ENCODE peak calls at places on chromosomes 5 and 9, in four cellular contexts. P is HepG2, R is K562, X is GM12878. S is an unnamed sample.

GRCh38 chr9:89234636-89235035 is 56.0 kb upstream of the SHC3 start:
- DNase-seq in P (no peak), R (no peak), X (peak), S (peak)

GRCh38 chr5:12695651-12696050 is 791.4 kb upstream of the CTNND2 start:
- DNase-seq in P (no peak), R (no peak), X (no peak), S (no peak)

GRCh38 chr5:122030251-122030650 is 47.8 kb downstream of the LOX start:
- DNase-seq in P (peak), R (no peak), X (no peak), S (peak)

GRCh38 chr5:14143509-14143842 is 334 bp downstream of the TRIO start:
- DNase-seq in P (no peak), R (peak), X (no peak), S (no peak)

GRCh38 chr5:136720674-136721073 is 355.3 kb upstream of the TRPC7 start:
- DNase-seq in P (no peak), R (no peak), X (no peak), S (no peak)

GRCh38 chr5:36079200-36079761 is 12.6 kb upstream of the UGT3A2 start:
- DNase-seq in P (peak), R (peak), X (peak), S (peak)

GRCh38 chr9:135341612-135342169 is 137.9 kb upstream of the PPP1R26 start:
- DNase-seq in P (no peak), R (no peak), X (no peak), S (no peak)

GRCh38 chr5:115816226-115817042 is at the start of gene CDO1:
- DNase-seq in P (no peak), R (no peak), X (no peak), S (peak)

GRCh38 chr5:34534237-34535108 is 121.7 kb upstream of the RAI14 start:
- DNase-seq in P (peak), R (no peak), X (peak), S (no peak)

GRCh38 chr5:5891350-5891749 is 468.9 kb downstream of the ICE1 start:
- DNase-seq in P (no peak), R (no peak), X (no peak), S (no peak)

GRCh38 chr9:78777747-78778146 is 480.8 kb downstream of the PSAT1 start:
- DNase-seq in P (no peak), R (no peak), X (no peak), S (peak)

GRCh38 chr9:110545705-110546104 is 33.8 kb downstream of the SVEP1 start:
- DNase-seq in P (peak), R (no peak), X (no peak), S (no peak)

GRCh38 chr5:55982957-55983381 is 11.8 kb downstream of the IL6ST start:
- DNase-seq in P (no peak), R (no peak), X (no peak), S (peak)

GRCh38 chr5:177132504-177133118 is 962 bp upstream of the NSD1 start:
- DNase-seq in P (no peak), R (no peak), X (no peak), S (peak)

GRCh38 chr9:2875218-2875977 is 31.5 kb upstream of the PUM3 start:
- DNase-seq in P (no peak), R (no peak), X (no peak), S (no peak)
- TF ChIP-seq EZH2 in P (no peak), R (no peak), X (no peak), S (no peak)

DNA sequence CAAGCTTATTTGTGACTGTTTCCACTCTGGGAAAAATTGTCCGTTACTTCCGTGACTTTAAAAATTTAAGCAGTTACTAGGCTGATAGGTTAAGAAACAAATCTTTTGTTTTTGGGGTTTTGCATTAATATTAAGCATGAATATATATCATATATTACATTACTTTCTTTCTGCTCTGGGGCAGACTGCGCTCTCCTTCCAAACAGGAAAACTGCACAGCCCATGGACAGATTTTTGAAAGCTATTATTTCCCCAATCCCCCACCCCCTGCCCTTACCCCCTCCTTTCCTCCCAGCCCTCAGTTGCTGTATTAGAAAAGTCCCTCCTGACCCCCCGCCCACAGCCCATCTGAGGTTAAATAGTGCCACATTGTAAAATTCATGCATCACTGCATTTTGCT is 50.4 kb downstream of the G3BP1 start:
- DNase-seq in P (no peak), R (no peak), X (no peak), S (no peak)
- H3K4me3 ChIP-seq in P (no peak), R (no peak), X (no peak), S (no peak)

DNA sequence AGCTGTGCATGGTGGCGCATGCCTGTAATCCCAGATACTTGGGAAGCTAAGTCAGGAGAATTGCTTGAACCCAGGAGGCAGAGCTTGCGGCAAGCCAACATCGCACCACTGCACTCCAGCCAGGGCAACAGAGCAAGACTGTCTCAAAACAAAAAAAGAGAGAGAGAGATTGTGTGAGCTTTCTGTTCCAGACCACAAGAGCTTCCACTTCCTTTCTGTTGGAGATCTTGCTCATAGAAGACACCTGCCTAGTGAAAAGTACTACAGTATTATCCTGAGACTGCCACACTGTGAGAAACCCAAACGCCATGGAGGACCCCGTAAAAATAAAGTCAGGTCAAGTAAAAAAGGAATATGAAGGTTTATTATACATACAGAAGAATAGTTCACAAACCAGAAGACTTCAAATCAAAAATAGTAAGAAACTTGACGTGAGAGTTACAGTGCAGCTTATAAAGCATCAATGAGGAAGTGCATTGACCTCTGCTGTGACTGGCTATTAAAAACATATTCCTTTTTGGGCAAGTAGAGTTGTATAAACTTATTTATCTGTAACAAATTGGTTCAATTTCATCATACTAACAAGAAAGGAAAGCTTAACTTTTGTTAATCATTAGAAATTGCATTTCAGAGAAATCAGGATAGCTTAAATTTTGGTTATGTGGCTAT is 4.3 kb upstream of the EMB start:
- DNase-seq in P (no peak), R (no peak), X (peak), S (no peak)
- TF ChIP-seq JUNB in P (no peak), R (no peak), X (peak), S (no peak)

DNA sequence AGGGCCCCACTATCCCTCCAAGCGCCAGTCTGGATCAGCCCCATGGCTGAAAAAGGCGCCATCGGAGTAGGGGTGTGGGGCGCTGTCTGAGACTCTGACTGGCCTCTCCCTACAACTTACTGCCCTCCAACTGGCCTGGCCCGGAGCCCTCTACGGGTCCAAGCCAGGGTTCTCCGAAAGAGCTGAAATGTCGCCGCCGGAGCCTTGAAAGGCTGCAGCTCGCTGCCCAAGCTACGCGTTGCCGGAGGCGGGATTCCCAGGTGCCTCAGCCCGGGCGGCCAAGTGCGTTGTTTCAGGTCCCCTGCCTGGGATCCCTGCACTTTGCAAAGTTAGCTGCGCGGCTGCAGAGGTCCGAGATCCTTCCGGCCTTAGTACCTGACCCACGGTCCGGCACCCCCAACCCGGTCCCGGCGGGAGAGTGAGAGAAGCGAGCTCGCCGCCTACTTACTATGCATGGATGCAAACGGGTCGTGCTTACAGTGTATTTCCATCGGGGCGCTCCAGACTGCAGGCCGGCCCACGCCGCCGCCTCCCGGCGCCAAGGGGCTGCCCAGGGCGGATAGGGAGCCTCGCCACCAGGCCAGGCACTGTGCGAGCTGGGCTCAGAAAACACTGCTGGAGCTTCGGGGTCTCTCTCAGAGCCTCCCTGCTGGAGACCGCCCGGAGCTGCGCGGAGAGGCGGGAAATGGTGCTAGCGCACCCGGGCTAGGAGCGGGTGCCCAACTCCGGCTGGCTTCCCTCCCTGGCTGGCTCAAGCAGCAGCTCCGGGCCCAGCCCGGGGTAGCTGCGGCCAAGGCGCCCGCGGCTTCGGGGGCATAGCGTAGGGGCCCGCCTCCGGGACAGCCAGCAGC is 7.8 kb downstream of the PAX5 start:
- DNase-seq in P (no peak), R (no peak), X (no peak), S (peak)
- TF ChIP-seq EZH2 in P (peak), R (no peak), X (no peak), S (peak)

GRCh38 chr9:131677445-131678180 is 62.3 kb downstream of the RAPGEF1 start:
- DNase-seq in P (peak), R (no peak), X (peak), S (no peak)

GRCh38 chr9:131675437-131676022 is 64.3 kb downstream of the RAPGEF1 start:
- DNase-seq in P (no peak), R (no peak), X (no peak), S (no peak)

GRCh38 chr9:131676431-131676972 is 63.4 kb downstream of the RAPGEF1 start:
- DNase-seq in P (no peak), R (no peak), X (peak), S (no peak)

GRCh38 chr9:131678499-131679111 is 61.3 kb downstream of the RAPGEF1 start:
- DNase-seq in P (peak), R (peak), X (peak), S (peak)

DNA sequence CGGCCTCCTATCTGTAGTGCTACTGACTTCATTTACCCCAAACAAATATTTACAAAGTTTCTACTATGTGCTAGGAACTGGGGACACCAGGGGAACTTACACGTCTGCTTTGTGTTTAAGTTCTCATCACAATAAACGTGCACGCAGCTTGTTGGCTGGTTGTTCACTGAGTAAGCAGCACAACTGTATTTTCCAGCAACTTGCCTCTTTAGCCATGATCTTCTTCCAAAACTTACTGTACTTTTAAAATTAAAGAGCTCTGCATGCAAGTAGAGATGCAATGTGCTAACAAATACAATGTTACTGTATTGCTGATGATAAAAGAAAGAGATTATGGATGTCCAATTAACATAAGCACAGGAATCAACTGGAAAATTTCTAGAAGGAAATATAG is 62.8 kb downstream of the RAPGEF1 start:
- DNase-seq in P (no peak), R (no peak), X (no peak), S (no peak)
- H3K4me3 ChIP-seq in P (no peak), R (no peak), X (peak), S (peak)

GRCh38 chr9:13445123-13445522 is 165.6 kb upstream of the MPDZ start:
- DNase-seq in P (no peak), R (no peak), X (no peak), S (no peak)

GRCh38 chr9:13446935-13447334 is 167.4 kb upstream of the MPDZ start:
- DNase-seq in P (no peak), R (no peak), X (no peak), S (no peak)

GRCh38 chr9:13446261-13446660 is 166.8 kb upstream of the MPDZ start:
- DNase-seq in P (no peak), R (no peak), X (no peak), S (no peak)

GRCh38 chr9:13448482-13448881 is 169.0 kb upstream of the MPDZ start:
- DNase-seq in P (no peak), R (no peak), X (no peak), S (no peak)

DNA sequence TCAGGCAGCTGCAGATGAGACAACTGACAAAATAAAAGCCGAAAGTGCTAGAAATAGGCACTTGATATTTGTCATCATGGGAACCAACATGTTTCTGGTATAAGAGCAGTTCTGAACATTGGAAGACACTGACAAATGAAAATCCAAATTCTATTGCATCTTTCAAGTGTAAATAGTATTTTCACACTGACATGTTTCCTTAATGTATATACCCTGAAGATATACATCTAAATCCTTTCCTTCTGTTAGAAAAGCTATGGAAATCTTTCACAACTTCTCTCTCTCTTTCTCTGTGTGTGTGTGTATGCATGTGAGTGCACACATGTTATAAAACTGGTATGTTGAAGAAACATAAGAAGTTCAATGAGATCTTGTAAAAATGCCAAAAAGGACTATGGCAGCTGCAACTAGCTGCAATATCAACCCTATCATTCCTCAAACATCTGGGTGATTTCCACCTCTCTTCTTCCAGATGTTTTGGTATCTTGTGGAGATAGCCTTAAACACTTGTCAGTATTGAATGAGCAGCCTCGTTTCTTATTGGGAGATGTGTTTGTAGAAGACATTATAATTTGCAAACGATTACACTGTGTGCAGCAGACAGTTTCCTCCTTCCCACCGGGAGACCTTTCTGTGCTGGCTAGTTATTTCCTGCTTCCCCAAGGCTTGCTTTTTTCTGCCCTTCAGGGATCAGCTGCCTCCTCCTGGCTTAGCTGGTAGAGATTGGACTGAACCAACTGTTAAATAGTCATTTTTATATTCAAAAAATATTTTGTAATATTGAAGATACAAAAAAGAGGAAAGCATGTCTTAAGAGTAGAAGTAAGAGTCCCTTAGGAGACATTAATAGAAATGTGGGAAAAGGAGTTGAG is 168.3 kb upstream of the MPDZ start:
- DNase-seq in P (no peak), R (no peak), X (no peak), S (no peak)
- TF ChIP-seq JUNB in P (no peak), R (no peak), X (no peak), S (no peak)

DNA sequence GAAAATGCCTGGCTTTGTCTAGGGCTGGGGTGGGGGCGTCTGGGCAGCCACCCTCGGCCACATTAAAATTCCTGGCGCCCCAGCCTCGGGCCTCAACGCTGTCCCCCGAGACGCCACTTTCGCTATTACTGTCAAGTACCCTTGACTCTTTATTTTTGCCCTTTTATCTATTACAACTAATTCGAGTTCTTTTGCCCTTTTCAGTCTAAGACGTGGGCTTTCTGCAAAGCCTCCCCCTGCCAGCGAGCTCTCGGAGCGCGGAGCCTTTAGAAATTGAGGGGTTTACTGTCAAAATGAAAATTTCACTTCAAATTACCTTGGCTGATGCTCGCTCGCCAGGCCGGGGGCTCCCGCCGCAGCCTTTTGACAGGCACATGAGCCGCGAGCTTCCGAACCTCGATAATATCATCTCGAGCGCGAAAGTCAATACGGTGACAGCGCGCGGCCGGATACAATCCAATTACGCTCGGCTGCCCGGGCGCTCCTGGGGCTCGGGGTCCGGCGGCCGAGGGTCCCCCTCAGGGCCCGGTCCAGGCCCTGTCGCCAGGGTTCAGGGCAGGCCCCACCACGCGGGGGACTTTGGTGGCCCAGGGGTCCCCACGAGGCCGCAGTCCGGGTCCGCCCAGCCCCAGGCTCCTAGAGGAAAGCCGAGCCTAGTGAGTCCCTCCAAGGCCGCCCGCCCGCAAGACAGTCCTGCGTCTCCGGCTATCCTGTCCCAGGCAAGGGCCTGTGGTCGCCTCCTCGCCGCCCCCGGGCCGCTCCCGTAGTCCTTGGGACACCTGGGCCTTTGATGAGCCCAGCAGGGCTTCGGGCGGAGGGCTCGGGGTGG is 6.7 kb downstream of the IRX4 start:
- DNase-seq in P (no peak), R (no peak), X (no peak), S (peak)
- TF ChIP-seq EZH2 in P (no peak), R (no peak), X (no peak), S (peak)

GRCh38 chr5:1874820-1875219 is 7.9 kb downstream of the IRX4 start:
- DNase-seq in P (no peak), R (no peak), X (no peak), S (peak)
- H3K4me3 ChIP-seq in P (no peak), R (no peak), X (no peak), S (peak)

DNA sequence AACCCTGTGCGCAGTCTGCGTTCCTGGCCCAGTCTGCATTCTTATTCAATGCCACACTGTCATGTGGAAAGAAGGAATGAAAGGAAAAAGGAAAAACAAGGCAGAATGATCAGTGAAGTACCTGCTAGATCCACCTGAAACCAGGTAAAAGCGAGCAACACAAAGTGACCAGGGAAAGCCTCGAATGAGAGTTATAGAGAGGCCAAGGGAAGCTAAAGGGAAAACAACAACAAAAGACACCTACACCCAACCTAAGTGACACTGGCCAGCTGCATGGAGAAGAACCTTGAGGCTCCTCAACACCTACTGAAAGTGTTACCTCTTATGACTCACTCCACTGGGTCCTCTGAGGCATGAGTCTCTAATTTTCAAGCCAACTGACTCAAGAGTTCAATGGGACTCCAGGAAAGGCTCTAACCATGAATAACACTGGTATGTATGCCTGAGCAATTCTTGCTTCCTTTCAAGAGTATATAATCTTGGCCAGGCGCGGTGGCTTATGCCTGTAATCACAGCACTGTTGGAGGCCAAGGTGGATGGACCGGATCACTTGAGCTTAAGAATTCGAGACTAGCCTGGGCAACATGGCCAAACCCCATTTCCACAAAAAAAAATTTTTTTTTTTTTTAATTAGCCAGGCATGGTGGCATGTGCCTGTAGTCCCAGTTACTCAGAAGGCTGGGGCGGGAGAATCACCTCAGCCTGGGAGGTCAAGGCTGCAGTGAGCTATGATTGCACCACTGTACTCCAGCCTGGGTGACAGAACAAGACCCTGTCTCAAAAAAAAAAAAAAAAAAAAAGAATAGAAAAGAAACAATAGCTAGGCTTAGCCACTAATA is 29.0 kb downstream of the MTMR12 start:
- DNase-seq in P (no peak), R (no peak), X (no peak), S (no peak)
- TF ChIP-seq JUNB in P (no peak), R (no peak), X (no peak), S (no peak)

S was measured in GM23338.